ENCODE peak calls at places on chromosome 11, in four cellular contexts. One of them, this sample, is unnamed.

GRCh38 chr11:92206441-92206840 is 18.2 kb upstream of the FAT3 start:
- DNase-seq in Calu3: no peak
- DNase-seq in cardiac fibroblast: no peak
- DNase-seq in activated B cell treated with CpG ODN at 0.5 μM for 24 hours: no peak
- DNase-seq in this sample: no peak

GRCh38 chr11:116513894-116514293 is 258.9 kb downstream of the BUD13 start:
- DNase-seq in Calu3: peak
- DNase-seq in cardiac fibroblast: peak
- DNase-seq in activated B cell treated with CpG ODN at 0.5 μM for 24 hours: no peak
- DNase-seq in this sample: peak

GRCh38 chr11:31636983-31637382 is 127.4 kb downstream of the ELP4 start:
- DNase-seq in Calu3: no peak
- DNase-seq in cardiac fibroblast: no peak
- DNase-seq in activated B cell treated with CpG ODN at 0.5 μM for 24 hours: no peak
- DNase-seq in this sample: no peak

GRCh38 chr11:128738942-128739341 is 45.1 kb downstream of the FLI1 start:
- DNase-seq in Calu3: no peak
- DNase-seq in cardiac fibroblast: no peak
- DNase-seq in activated B cell treated with CpG ODN at 0.5 μM for 24 hours: no peak
- DNase-seq in this sample: no peak

GRCh38 chr11:62546937-62547625 is 475 bp upstream of the AHNAK start:
- DNase-seq in Calu3: peak
- DNase-seq in cardiac fibroblast: peak
- DNase-seq in activated B cell treated with CpG ODN at 0.5 μM for 24 hours: no peak
- DNase-seq in this sample: peak

GRCh38 chr11:14310696-14311095 is 48.3 kb downstream of the RRAS2 start:
- DNase-seq in Calu3: no peak
- DNase-seq in cardiac fibroblast: peak
- DNase-seq in activated B cell treated with CpG ODN at 0.5 μM for 24 hours: no peak
- DNase-seq in this sample: no peak

GRCh38 chr11:77065878-77066228 is 918 bp upstream of the CAPN5 start:
- DNase-seq in Calu3: no peak
- DNase-seq in cardiac fibroblast: peak
- DNase-seq in activated B cell treated with CpG ODN at 0.5 μM for 24 hours: no peak
- DNase-seq in this sample: peak

GRCh38 chr11:65185869-65186341 is 4.2 kb downstream of the CAPN1 start:
- DNase-seq in Calu3: no peak
- DNase-seq in cardiac fibroblast: no peak
- DNase-seq in activated B cell treated with CpG ODN at 0.5 μM for 24 hours: no peak
- DNase-seq in this sample: no peak

GRCh38 chr11:63986932-63987513 is 785 bp downstream of the OTUB1 start:
- DNase-seq in Calu3: no peak
- DNase-seq in cardiac fibroblast: no peak
- DNase-seq in activated B cell treated with CpG ODN at 0.5 μM for 24 hours: no peak
- DNase-seq in this sample: no peak

GRCh38 chr11:17564687-17565042 is 17.6 kb downstream of the OTOG start:
- DNase-seq in Calu3: no peak
- DNase-seq in cardiac fibroblast: no peak
- DNase-seq in activated B cell treated with CpG ODN at 0.5 μM for 24 hours: no peak
- DNase-seq in this sample: no peak

GRCh38 chr11:106421673-106422292 is 344.3 kb downstream of the AASDHPPT start:
- DNase-seq in Calu3: no peak
- DNase-seq in cardiac fibroblast: no peak
- DNase-seq in activated B cell treated with CpG ODN at 0.5 μM for 24 hours: no peak
- DNase-seq in this sample: no peak

GRCh38 chr11:113549611-113550061 is 74.4 kb upstream of the DRD2 start:
- DNase-seq in Calu3: no peak
- DNase-seq in cardiac fibroblast: no peak
- DNase-seq in activated B cell treated with CpG ODN at 0.5 μM for 24 hours: no peak
- DNase-seq in this sample: no peak

GRCh38 chr11:72353861-72354260 is 80.5 kb downstream of the CLPB start:
- DNase-seq in Calu3: peak
- DNase-seq in cardiac fibroblast: peak
- DNase-seq in activated B cell treated with CpG ODN at 0.5 μM for 24 hours: no peak
- DNase-seq in this sample: no peak

GRCh38 chr11:202490-202889 is 4.7 kb downstream of the BET1L start:
- DNase-seq in Calu3: no peak
- DNase-seq in cardiac fibroblast: no peak
- DNase-seq in activated B cell treated with CpG ODN at 0.5 μM for 24 hours: no peak
- DNase-seq in this sample: no peak

GRCh38 chr11:105648762-105649161 is 38.9 kb downstream of the GRIA4 start:
- DNase-seq in Calu3: no peak
- DNase-seq in cardiac fibroblast: no peak
- DNase-seq in activated B cell treated with CpG ODN at 0.5 μM for 24 hours: no peak
- DNase-seq in this sample: no peak

GRCh38 chr11:115895594-115895993 is 391.4 kb upstream of the CADM1 start:
- DNase-seq in Calu3: no peak
- DNase-seq in cardiac fibroblast: no peak
- DNase-seq in activated B cell treated with CpG ODN at 0.5 μM for 24 hours: no peak
- DNase-seq in this sample: no peak

GRCh38 chr11:128422576-128423370 is 164.6 kb downstream of the ETS1 start:
- DNase-seq in Calu3: no peak
- DNase-seq in cardiac fibroblast: no peak
- DNase-seq in activated B cell treated with CpG ODN at 0.5 μM for 24 hours: peak
- DNase-seq in this sample: no peak

GRCh38 chr11:132187391-132187790 is 817.0 kb downstream of the NTM start:
- DNase-seq in Calu3: no peak
- DNase-seq in cardiac fibroblast: no peak
- DNase-seq in activated B cell treated with CpG ODN at 0.5 μM for 24 hours: no peak
- DNase-seq in this sample: no peak

GRCh38 chr11:134074346-134074745 is 5.5 kb downstream of the JAM3 start:
- DNase-seq in Calu3: no peak
- DNase-seq in cardiac fibroblast: peak
- DNase-seq in activated B cell treated with CpG ODN at 0.5 μM for 24 hours: no peak
- DNase-seq in this sample: no peak

GRCh38 chr11:33942954-33943353 is 51.1 kb upstream of the LMO2 start:
- DNase-seq in Calu3: no peak
- DNase-seq in cardiac fibroblast: peak
- DNase-seq in activated B cell treated with CpG ODN at 0.5 μM for 24 hours: no peak
- DNase-seq in this sample: no peak

GRCh38 chr11:131392528-131393255 is 22.3 kb downstream of the NTM start:
- DNase-seq in Calu3: no peak
- DNase-seq in cardiac fibroblast: peak
- DNase-seq in activated B cell treated with CpG ODN at 0.5 μM for 24 hours: no peak
- DNase-seq in this sample: no peak

GRCh38 chr11:13668102-13668956 is at the start of gene FAR1:
- DNase-seq in Calu3: peak
- DNase-seq in cardiac fibroblast: peak
- DNase-seq in activated B cell treated with CpG ODN at 0.5 μM for 24 hours: peak
- DNase-seq in this sample: peak

GRCh38 chr11:5603326-5603725 is 6.9 kb downstream of the TRIM6 start:
- DNase-seq in Calu3: no peak
- DNase-seq in cardiac fibroblast: no peak
- DNase-seq in activated B cell treated with CpG ODN at 0.5 μM for 24 hours: no peak
- DNase-seq in this sample: no peak

GRCh38 chr11:134071306-134071705 is 2.4 kb downstream of the JAM3 start:
- DNase-seq in Calu3: no peak
- DNase-seq in cardiac fibroblast: no peak
- DNase-seq in activated B cell treated with CpG ODN at 0.5 μM for 24 hours: no peak
- DNase-seq in this sample: no peak

GRCh38 chr11:61334434-61335354 is 1.7 kb downstream of the TKFC start:
- DNase-seq in Calu3: peak
- DNase-seq in cardiac fibroblast: peak
- DNase-seq in activated B cell treated with CpG ODN at 0.5 μM for 24 hours: no peak
- DNase-seq in this sample: no peak

GRCh38 chr11:64844330-64845124 is at the start of gene CDC42BPG:
- DNase-seq in Calu3: peak
- DNase-seq in cardiac fibroblast: peak
- DNase-seq in activated B cell treated with CpG ODN at 0.5 μM for 24 hours: peak
- DNase-seq in this sample: no peak

GRCh38 chr11:110093407-110094297 is 460 bp downstream of the ZC3H12C start:
- DNase-seq in Calu3: peak
- DNase-seq in cardiac fibroblast: peak
- DNase-seq in activated B cell treated with CpG ODN at 0.5 μM for 24 hours: peak
- DNase-seq in this sample: peak

GRCh38 chr11:16881074-16881709 is 133.0 kb downstream of the PLEKHA7 start:
- DNase-seq in Calu3: peak
- DNase-seq in cardiac fibroblast: peak
- DNase-seq in activated B cell treated with CpG ODN at 0.5 μM for 24 hours: no peak
- DNase-seq in this sample: no peak

GRCh38 chr11:69013009-69013951 is at the start of gene MRGPRF:
- DNase-seq in Calu3: no peak
- DNase-seq in cardiac fibroblast: peak
- DNase-seq in activated B cell treated with CpG ODN at 0.5 μM for 24 hours: no peak
- DNase-seq in this sample: no peak

GRCh38 chr11:118088531-118088930 is 1.8 kb upstream of the SMIM35 start:
- DNase-seq in Calu3: peak
- DNase-seq in cardiac fibroblast: no peak
- DNase-seq in activated B cell treated with CpG ODN at 0.5 μM for 24 hours: no peak
- DNase-seq in this sample: no peak

GRCh38 chr11:93783767-93784151 is 323 bp upstream of the MED17 start:
- DNase-seq in Calu3: no peak
- DNase-seq in cardiac fibroblast: no peak
- DNase-seq in activated B cell treated with CpG ODN at 0.5 μM for 24 hours: no peak
- DNase-seq in this sample: no peak

GRCh38 chr11:110529043-110529442 is 99.3 kb downstream of the FDX1 start:
- DNase-seq in Calu3: peak
- DNase-seq in cardiac fibroblast: peak
- DNase-seq in activated B cell treated with CpG ODN at 0.5 μM for 24 hours: no peak
- DNase-seq in this sample: no peak

GRCh38 chr11:123434262-123434661 is 4.2 kb downstream of the GRAMD1B start:
- DNase-seq in Calu3: peak
- DNase-seq in cardiac fibroblast: no peak
- DNase-seq in activated B cell treated with CpG ODN at 0.5 μM for 24 hours: no peak
- DNase-seq in this sample: no peak
- TF ChIP-seq CTCF in Calu3: no peak
- TF ChIP-seq CTCF in cardiac fibroblast: peak
- TF ChIP-seq CTCF in activated B cell treated with CpG ODN at 0.5 μM for 24 hours: no peak
- TF ChIP-seq CTCF in this sample: peak

DNA sequence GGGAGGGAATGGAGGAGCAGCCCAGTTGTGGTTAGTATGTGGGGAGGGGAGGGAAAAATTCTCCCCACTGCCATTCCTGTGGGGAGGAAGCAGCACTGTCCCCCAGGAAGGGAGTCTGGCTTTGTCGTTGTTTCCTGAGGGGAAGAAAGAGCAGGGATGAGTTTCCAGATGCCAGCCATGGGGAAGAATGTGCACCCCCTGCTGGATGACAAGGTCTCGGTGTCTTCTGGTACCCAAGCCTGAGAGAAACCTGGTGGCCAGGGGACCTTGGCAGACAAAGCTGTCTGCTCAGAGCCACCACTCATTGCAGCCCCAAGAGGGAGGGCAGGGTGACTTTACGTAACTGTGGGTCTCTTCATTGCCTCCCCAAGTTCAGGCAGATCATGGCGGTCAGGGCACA is 81.3 kb upstream of the CD82 start:
- DNase-seq in Calu3: peak
- DNase-seq in cardiac fibroblast: peak
- DNase-seq in activated B cell treated with CpG ODN at 0.5 μM for 24 hours: no peak
- DNase-seq in this sample: no peak
- TF ChIP-seq CTCF in Calu3: no peak
- TF ChIP-seq CTCF in cardiac fibroblast: peak
- TF ChIP-seq CTCF in activated B cell treated with CpG ODN at 0.5 μM for 24 hours: no peak
- TF ChIP-seq CTCF in this sample: peak

DNA sequence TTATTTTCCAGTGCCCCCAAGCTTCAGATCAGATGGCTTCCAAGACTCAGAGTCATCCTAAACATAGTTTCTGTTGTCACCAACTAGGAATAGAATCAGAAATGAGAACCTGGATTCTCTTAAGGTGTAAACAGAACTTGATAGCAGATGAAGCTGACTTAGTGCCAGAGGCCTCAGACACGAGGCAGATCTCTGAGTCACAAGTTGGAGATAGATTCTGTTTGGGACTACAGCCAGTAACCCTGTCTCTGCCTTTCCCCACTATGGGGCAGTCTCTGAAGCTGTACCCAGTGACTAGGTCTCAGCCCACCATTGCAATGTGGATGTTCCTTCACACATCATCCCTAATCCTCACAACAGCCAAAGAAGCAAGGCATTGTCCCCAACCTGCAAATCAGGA is 25.4 kb downstream of the NEU3 start:
- DNase-seq in Calu3: no peak
- DNase-seq in cardiac fibroblast: peak
- DNase-seq in activated B cell treated with CpG ODN at 0.5 μM for 24 hours: no peak
- DNase-seq in this sample: no peak
- TF ChIP-seq CTCF in Calu3: no peak
- TF ChIP-seq CTCF in cardiac fibroblast: no peak
- TF ChIP-seq CTCF in activated B cell treated with CpG ODN at 0.5 μM for 24 hours: no peak
- TF ChIP-seq CTCF in this sample: no peak

DNA sequence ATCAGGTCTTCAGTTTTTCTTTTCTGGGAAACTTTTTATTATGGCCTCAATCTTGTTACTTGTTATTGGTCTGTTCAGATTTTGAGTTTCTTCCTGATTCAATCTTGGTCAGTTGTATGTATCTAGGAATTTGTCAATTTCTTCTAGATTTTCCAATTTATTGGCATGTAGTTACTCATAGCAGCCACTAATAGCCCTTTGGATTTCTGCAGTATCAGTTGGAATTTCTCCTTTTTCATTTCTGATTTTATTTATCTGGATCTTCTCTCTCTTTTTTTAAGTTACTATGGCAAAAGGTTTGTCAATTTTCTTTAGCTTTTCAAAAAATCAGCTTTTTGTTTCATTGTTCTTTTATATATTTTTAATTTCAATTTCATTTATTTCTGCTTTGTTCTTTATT is 419.6 kb upstream of the KIRREL3 start:
- DNase-seq in Calu3: no peak
- DNase-seq in cardiac fibroblast: no peak
- DNase-seq in activated B cell treated with CpG ODN at 0.5 μM for 24 hours: no peak
- DNase-seq in this sample: no peak
- TF ChIP-seq CTCF in Calu3: no peak
- TF ChIP-seq CTCF in cardiac fibroblast: no peak
- TF ChIP-seq CTCF in activated B cell treated with CpG ODN at 0.5 μM for 24 hours: no peak
- TF ChIP-seq CTCF in this sample: peak

GRCh38 chr11:111720801-111721494 is 45.2 kb downstream of the PPP2R1B start:
- DNase-seq in Calu3: no peak
- DNase-seq in cardiac fibroblast: no peak
- DNase-seq in activated B cell treated with CpG ODN at 0.5 μM for 24 hours: no peak
- DNase-seq in this sample: no peak

GRCh38 chr11:111715142-111715816 is 50.9 kb downstream of the PPP2R1B start:
- DNase-seq in Calu3: no peak
- DNase-seq in cardiac fibroblast: no peak
- DNase-seq in activated B cell treated with CpG ODN at 0.5 μM for 24 hours: no peak
- DNase-seq in this sample: no peak

GRCh38 chr11:111719379-111719778 is 46.8 kb downstream of the PPP2R1B start:
- DNase-seq in Calu3: no peak
- DNase-seq in cardiac fibroblast: no peak
- DNase-seq in activated B cell treated with CpG ODN at 0.5 μM for 24 hours: no peak
- DNase-seq in this sample: no peak

GRCh38 chr11:111714522-111714921 is 51.7 kb downstream of the PPP2R1B start:
- DNase-seq in Calu3: no peak
- DNase-seq in cardiac fibroblast: no peak
- DNase-seq in activated B cell treated with CpG ODN at 0.5 μM for 24 hours: no peak
- DNase-seq in this sample: no peak

GRCh38 chr11:111718436-111719325 is 47.5 kb downstream of the PPP2R1B start:
- DNase-seq in Calu3: peak
- DNase-seq in cardiac fibroblast: peak
- DNase-seq in activated B cell treated with CpG ODN at 0.5 μM for 24 hours: no peak
- DNase-seq in this sample: no peak
- TF ChIP-seq CTCF in Calu3: no peak
- TF ChIP-seq CTCF in cardiac fibroblast: no peak
- TF ChIP-seq CTCF in activated B cell treated with CpG ODN at 0.5 μM for 24 hours: no peak
- TF ChIP-seq CTCF in this sample: no peak

GRCh38 chr11:123406441-123407123 is 23.5 kb upstream of the GRAMD1B start:
- DNase-seq in Calu3: no peak
- DNase-seq in cardiac fibroblast: no peak
- DNase-seq in activated B cell treated with CpG ODN at 0.5 μM for 24 hours: no peak
- DNase-seq in this sample: no peak
- TF ChIP-seq CTCF in Calu3: no peak
- TF ChIP-seq CTCF in cardiac fibroblast: no peak
- TF ChIP-seq CTCF in activated B cell treated with CpG ODN at 0.5 μM for 24 hours: no peak
- TF ChIP-seq CTCF in this sample: no peak

This sample was measured in type B pancreatic cell.